ENCODE peak calls at places on chromosomes 13 and 19, in four cellular contexts. One of them, this sample, is unnamed.

GRCh38 chr19:29003641-29004409 is 209.1 kb downstream of the UQCRFS1 start:
- DNase-seq in mucosa of descending colon: no peak
- DNase-seq in GM12892: no peak
- DNase-seq in NCI-H1105: no peak
- DNase-seq in this sample: no peak

GRCh38 chr19:15136234-15136954 is 29.2 kb downstream of the SYDE1 start:
- DNase-seq in mucosa of descending colon: no peak
- DNase-seq in GM12892: no peak
- DNase-seq in NCI-H1105: no peak
- DNase-seq in this sample: no peak

GRCh38 chr19:17610384-17610783 is 54.9 kb downstream of the COLGALT1 start:
- DNase-seq in mucosa of descending colon: no peak
- DNase-seq in GM12892: no peak
- DNase-seq in NCI-H1105: no peak
- DNase-seq in this sample: no peak

GRCh38 chr13:109818136-109818535 is 31.8 kb upstream of the IRS2 start:
- DNase-seq in mucosa of descending colon: no peak
- DNase-seq in GM12892: no peak
- DNase-seq in NCI-H1105: peak; percentile 89
- DNase-seq in this sample: peak; percentile 22

GRCh38 chr19:6677924-6678689 is 8.1 kb upstream of the TNFSF14 start:
- DNase-seq in mucosa of descending colon: no peak
- DNase-seq in GM12892: no peak
- DNase-seq in NCI-H1105: no peak
- DNase-seq in this sample: no peak

GRCh38 chr19:13076787-13077186 is 25.9 kb downstream of the LYL1 start:
- DNase-seq in mucosa of descending colon: no peak
- DNase-seq in GM12892: no peak
- DNase-seq in NCI-H1105: no peak
- DNase-seq in this sample: no peak

GRCh38 chr13:34108396-34108795 is 290.4 kb downstream of the RFC3 start:
- DNase-seq in mucosa of descending colon: no peak
- DNase-seq in GM12892: no peak
- DNase-seq in NCI-H1105: no peak
- DNase-seq in this sample: no peak

GRCh38 chr13:75687145-75687763 is 51.1 kb downstream of the LMO7 start:
- DNase-seq in mucosa of descending colon: peak; percentile 9
- DNase-seq in GM12892: no peak
- DNase-seq in NCI-H1105: no peak
- DNase-seq in this sample: no peak

GRCh38 chr19:49645995-49646394 is 4.0 kb downstream of the SCAF1 start:
- DNase-seq in mucosa of descending colon: no peak
- DNase-seq in GM12892: no peak
- DNase-seq in NCI-H1105: no peak
- DNase-seq in this sample: no peak

GRCh38 chr13:19181621-19182485 is at the start of gene TUBA3C:
- DNase-seq in mucosa of descending colon: no peak
- DNase-seq in GM12892: no peak
- DNase-seq in NCI-H1105: no peak
- DNase-seq in this sample: no peak

GRCh38 chr13:91817250-91817649 is 418.8 kb downstream of the GPC5 start:
- DNase-seq in mucosa of descending colon: no peak
- DNase-seq in GM12892: no peak
- DNase-seq in NCI-H1105: no peak
- DNase-seq in this sample: no peak

GRCh38 chr13:97423300-97424045 is 10.5 kb upstream of the RAP2A start:
- DNase-seq in mucosa of descending colon: no peak
- DNase-seq in GM12892: no peak
- DNase-seq in NCI-H1105: no peak
- DNase-seq in this sample: no peak

GRCh38 chr19:11659612-11660011 is 62.3 kb downstream of the ZNF627 start:
- DNase-seq in mucosa of descending colon: no peak
- DNase-seq in GM12892: no peak
- DNase-seq in NCI-H1105: no peak
- DNase-seq in this sample: no peak

GRCh38 chr13:21638319-21639282 is 32.3 kb upstream of the FGF9 start:
- DNase-seq in mucosa of descending colon: peak; percentile 74
- DNase-seq in GM12892: no peak
- DNase-seq in NCI-H1105: no peak
- DNase-seq in this sample: no peak

GRCh38 chr19:47305309-47305751 is 4.3 kb upstream of the C5AR1 start:
- DNase-seq in mucosa of descending colon: peak; percentile 72
- DNase-seq in GM12892: no peak
- DNase-seq in NCI-H1105: peak; percentile 36
- DNase-seq in this sample: no peak

GRCh38 chr19:7869453-7869909 is 4.7 kb downstream of the PRR36 start:
- DNase-seq in mucosa of descending colon: peak; percentile 77
- DNase-seq in GM12892: peak; percentile 69
- DNase-seq in NCI-H1105: peak; percentile 43
- DNase-seq in this sample: no peak

GRCh38 chr13:86383151-86383550 is 583.9 kb upstream of the SLITRK6 start:
- DNase-seq in mucosa of descending colon: no peak
- DNase-seq in GM12892: no peak
- DNase-seq in NCI-H1105: no peak
- DNase-seq in this sample: peak; percentile 2

GRCh38 chr19:48638831-48639381 is 1.7 kb upstream of the DBP start:
- DNase-seq in mucosa of descending colon: peak; percentile 53
- DNase-seq in GM12892: no peak
- DNase-seq in NCI-H1105: no peak
- DNase-seq in this sample: no peak

GRCh38 chr13:30142502-30143211 is 164.7 kb downstream of the KATNAL1 start:
- DNase-seq in mucosa of descending colon: peak; percentile 23
- DNase-seq in GM12892: no peak
- DNase-seq in NCI-H1105: no peak
- DNase-seq in this sample: no peak

GRCh38 chr19:45195764-45196163 is 17.2 kb downstream of the BLOC1S3 start:
- DNase-seq in mucosa of descending colon: no peak
- DNase-seq in GM12892: no peak
- DNase-seq in NCI-H1105: no peak
- DNase-seq in this sample: no peak

GRCh38 chr13:110520431-110521295 is 40.9 kb downstream of the RAB20 start:
- DNase-seq in mucosa of descending colon: peak; percentile 84
- DNase-seq in GM12892: no peak
- DNase-seq in NCI-H1105: no peak
- DNase-seq in this sample: no peak

GRCh38 chr13:49356224-49356623 is 87.6 kb downstream of the CAB39L start:
- DNase-seq in mucosa of descending colon: no peak
- DNase-seq in GM12892: no peak
- DNase-seq in NCI-H1105: no peak
- DNase-seq in this sample: no peak

GRCh38 chr13:91312324-91312723 is 35.2 kb upstream of the MIR17HG start:
- DNase-seq in mucosa of descending colon: no peak
- DNase-seq in GM12892: no peak
- DNase-seq in NCI-H1105: no peak
- DNase-seq in this sample: no peak

GRCh38 chr13:94218537-94218936 is 260.9 kb downstream of the DCT start:
- DNase-seq in mucosa of descending colon: no peak
- DNase-seq in GM12892: no peak
- DNase-seq in NCI-H1105: no peak
- DNase-seq in this sample: no peak

GRCh38 chr19:17922138-17922537 is 10.7 kb upstream of the CCDC124 start:
- DNase-seq in mucosa of descending colon: no peak
- DNase-seq in GM12892: no peak
- DNase-seq in NCI-H1105: no peak
- DNase-seq in this sample: no peak

GRCh38 chr13:92656103-92656502 is 570.5 kb upstream of the GPC6 start:
- DNase-seq in mucosa of descending colon: no peak
- DNase-seq in GM12892: no peak
- DNase-seq in NCI-H1105: no peak
- DNase-seq in this sample: no peak

GRCh38 chr13:44045179-44045562 is 165.5 kb downstream of the LACC1 start:
- DNase-seq in mucosa of descending colon: no peak
- DNase-seq in GM12892: no peak
- DNase-seq in NCI-H1105: peak; percentile 49
- DNase-seq in this sample: no peak

GRCh38 chr13:97275265-97275664 is 53.1 kb downstream of the MBNL2 start:
- DNase-seq in mucosa of descending colon: no peak
- DNase-seq in GM12892: no peak
- DNase-seq in NCI-H1105: no peak
- DNase-seq in this sample: no peak

GRCh38 chr19:1057185-1057857 is 9.6 kb upstream of the ARHGAP45 start:
- DNase-seq in mucosa of descending colon: peak; percentile 34
- DNase-seq in GM12892: no peak
- DNase-seq in NCI-H1105: no peak
- DNase-seq in this sample: no peak

GRCh38 chr13:50644081-50644871 is 199.2 kb downstream of the DLEU7 start:
- DNase-seq in mucosa of descending colon: no peak
- DNase-seq in GM12892: no peak
- DNase-seq in NCI-H1105: no peak
- DNase-seq in this sample: no peak

GRCh38 chr13:43058318-43058674 is 34.9 kb downstream of the DNAJC15 start:
- DNase-seq in mucosa of descending colon: peak; percentile 53
- DNase-seq in GM12892: no peak
- DNase-seq in NCI-H1105: no peak
- DNase-seq in this sample: no peak